ENCODE peak calls at places on chromosome 12, in six cellular contexts. One of them, this sample, is unnamed.
A peak's percentile ranks its signal among the peaks of the same experiment; 100 is the strongest.

GRCh38 chr12:110940933-110941332 is 20.6 kb upstream of the MYL2 start:
- DNase-seq in non-pigmented ciliary epithelial cell: no peak
- DNase-seq in activated CD8-positive, alpha-beta memory T cell treated with anti-CD3 and anti-CD28 coated beads, Interleukin-2, amount 50 U/mL, for 4 hours: no peak
- DNase-seq in kidney glomerular epithelial cell: no peak
- DNase-seq in EL: no peak
- DNase-seq in GM20000: no peak
- DNase-seq in this sample: no peak

GRCh38 chr12:46404733-46405132 is 32.2 kb upstream of the SLC38A2 start:
- DNase-seq in non-pigmented ciliary epithelial cell: no peak
- DNase-seq in activated CD8-positive, alpha-beta memory T cell treated with anti-CD3 and anti-CD28 coated beads, Interleukin-2, amount 50 U/mL, for 4 hours: no peak
- DNase-seq in kidney glomerular epithelial cell: no peak
- DNase-seq in EL: no peak
- DNase-seq in GM20000: no peak
- DNase-seq in this sample: no peak

GRCh38 chr12:96242597-96242996 is 48.4 kb downstream of the ELK3 start:
- DNase-seq in non-pigmented ciliary epithelial cell: no peak
- DNase-seq in activated CD8-positive, alpha-beta memory T cell treated with anti-CD3 and anti-CD28 coated beads, Interleukin-2, amount 50 U/mL, for 4 hours: no peak
- DNase-seq in kidney glomerular epithelial cell: no peak
- DNase-seq in EL: no peak
- DNase-seq in GM20000: no peak
- DNase-seq in this sample: no peak

GRCh38 chr12:79690156-79690605 is 583 bp downstream of the PAWR start:
- DNase-seq in non-pigmented ciliary epithelial cell: no peak
- DNase-seq in activated CD8-positive, alpha-beta memory T cell treated with anti-CD3 and anti-CD28 coated beads, Interleukin-2, amount 50 U/mL, for 4 hours: no peak
- DNase-seq in kidney glomerular epithelial cell: no peak
- DNase-seq in EL: peak; percentile 55
- DNase-seq in GM20000: no peak
- DNase-seq in this sample: peak; percentile 47

GRCh38 chr12:14239350-14239934 is 126.0 kb upstream of the ATF7IP start:
- DNase-seq in non-pigmented ciliary epithelial cell: no peak
- DNase-seq in activated CD8-positive, alpha-beta memory T cell treated with anti-CD3 and anti-CD28 coated beads, Interleukin-2, amount 50 U/mL, for 4 hours: peak; percentile 31
- DNase-seq in kidney glomerular epithelial cell: peak; percentile 32
- DNase-seq in EL: peak; percentile 58
- DNase-seq in GM20000: peak; percentile 51
- DNase-seq in this sample: peak; percentile 39

GRCh38 chr12:94779520-94779919 is 129.2 kb upstream of the TMCC3 start:
- DNase-seq in non-pigmented ciliary epithelial cell: peak; percentile 67
- DNase-seq in activated CD8-positive, alpha-beta memory T cell treated with anti-CD3 and anti-CD28 coated beads, Interleukin-2, amount 50 U/mL, for 4 hours: no peak
- DNase-seq in kidney glomerular epithelial cell: peak; percentile 97
- DNase-seq in EL: peak; percentile 81
- DNase-seq in GM20000: no peak
- DNase-seq in this sample: no peak

GRCh38 chr12:111335811-111336210 is 33.1 kb downstream of the PHETA1 start:
- DNase-seq in non-pigmented ciliary epithelial cell: no peak
- DNase-seq in activated CD8-positive, alpha-beta memory T cell treated with anti-CD3 and anti-CD28 coated beads, Interleukin-2, amount 50 U/mL, for 4 hours: no peak
- DNase-seq in kidney glomerular epithelial cell: no peak
- DNase-seq in EL: no peak
- DNase-seq in GM20000: no peak
- DNase-seq in this sample: no peak

GRCh38 chr12:111558107-111558376 is 41.1 kb downstream of the ATXN2 start:
- DNase-seq in non-pigmented ciliary epithelial cell: no peak
- DNase-seq in activated CD8-positive, alpha-beta memory T cell treated with anti-CD3 and anti-CD28 coated beads, Interleukin-2, amount 50 U/mL, for 4 hours: no peak
- DNase-seq in kidney glomerular epithelial cell: peak; percentile 22
- DNase-seq in EL: peak; percentile 29
- DNase-seq in GM20000: no peak
- DNase-seq in this sample: no peak

GRCh38 chr12:121484967-121485366 is 85.0 kb downstream of the RNF34 start:
- DNase-seq in non-pigmented ciliary epithelial cell: no peak
- DNase-seq in activated CD8-positive, alpha-beta memory T cell treated with anti-CD3 and anti-CD28 coated beads, Interleukin-2, amount 50 U/mL, for 4 hours: no peak
- DNase-seq in kidney glomerular epithelial cell: no peak
- DNase-seq in EL: no peak
- DNase-seq in GM20000: no peak
- DNase-seq in this sample: no peak

GRCh38 chr12:68358532-68359485 is 26.6 kb upstream of the MDM1 start:
- DNase-seq in non-pigmented ciliary epithelial cell: peak; percentile 53
- DNase-seq in activated CD8-positive, alpha-beta memory T cell treated with anti-CD3 and anti-CD28 coated beads, Interleukin-2, amount 50 U/mL, for 4 hours: peak; percentile 61
- DNase-seq in kidney glomerular epithelial cell: peak; percentile 85
- DNase-seq in EL: peak; percentile 81
- DNase-seq in GM20000: peak; percentile 37
- DNase-seq in this sample: peak; percentile 83

GRCh38 chr12:130813436-130813835 is 25.6 kb downstream of the STX2 start:
- DNase-seq in non-pigmented ciliary epithelial cell: no peak
- DNase-seq in activated CD8-positive, alpha-beta memory T cell treated with anti-CD3 and anti-CD28 coated beads, Interleukin-2, amount 50 U/mL, for 4 hours: no peak
- DNase-seq in kidney glomerular epithelial cell: no peak
- DNase-seq in EL: no peak
- DNase-seq in GM20000: no peak
- DNase-seq in this sample: no peak

GRCh38 chr12:28876423-28876822 is 272.7 kb upstream of the FAR2 start:
- DNase-seq in non-pigmented ciliary epithelial cell: no peak
- DNase-seq in activated CD8-positive, alpha-beta memory T cell treated with anti-CD3 and anti-CD28 coated beads, Interleukin-2, amount 50 U/mL, for 4 hours: no peak
- DNase-seq in kidney glomerular epithelial cell: no peak
- DNase-seq in EL: no peak
- DNase-seq in GM20000: no peak
- DNase-seq in this sample: peak; percentile 19

GRCh38 chr12:6765634-6766581 is at the start of gene PTMS:
- DNase-seq in non-pigmented ciliary epithelial cell: peak; percentile 73
- DNase-seq in activated CD8-positive, alpha-beta memory T cell treated with anti-CD3 and anti-CD28 coated beads, Interleukin-2, amount 50 U/mL, for 4 hours: no peak
- DNase-seq in kidney glomerular epithelial cell: peak; percentile 81
- DNase-seq in EL: peak; percentile 94
- DNase-seq in GM20000: peak; percentile 80
- DNase-seq in this sample: peak; percentile 53

GRCh38 chr12:76747245-76747644 is 16.7 kb upstream of the ZDHHC17 start:
- DNase-seq in non-pigmented ciliary epithelial cell: no peak
- DNase-seq in activated CD8-positive, alpha-beta memory T cell treated with anti-CD3 and anti-CD28 coated beads, Interleukin-2, amount 50 U/mL, for 4 hours: no peak
- DNase-seq in kidney glomerular epithelial cell: no peak
- DNase-seq in EL: no peak
- DNase-seq in GM20000: no peak
- DNase-seq in this sample: no peak

GRCh38 chr12:57223191-57224165 is 6.0 kb upstream of the SHMT2 start:
- DNase-seq in non-pigmented ciliary epithelial cell: no peak
- DNase-seq in activated CD8-positive, alpha-beta memory T cell treated with anti-CD3 and anti-CD28 coated beads, Interleukin-2, amount 50 U/mL, for 4 hours: no peak
- DNase-seq in kidney glomerular epithelial cell: no peak
- DNase-seq in EL: no peak
- DNase-seq in GM20000: no peak
- DNase-seq in this sample: no peak

GRCh38 chr12:52522346-52523011 is 2.3 kb upstream of the KRT5 start:
- DNase-seq in non-pigmented ciliary epithelial cell: no peak
- DNase-seq in activated CD8-positive, alpha-beta memory T cell treated with anti-CD3 and anti-CD28 coated beads, Interleukin-2, amount 50 U/mL, for 4 hours: no peak
- DNase-seq in kidney glomerular epithelial cell: no peak
- DNase-seq in EL: peak; percentile 23
- DNase-seq in GM20000: no peak
- DNase-seq in this sample: peak; percentile 78

GRCh38 chr12:110245278-110245868 is 35.7 kb upstream of the ATP2A2 start:
- DNase-seq in non-pigmented ciliary epithelial cell: no peak
- DNase-seq in activated CD8-positive, alpha-beta memory T cell treated with anti-CD3 and anti-CD28 coated beads, Interleukin-2, amount 50 U/mL, for 4 hours: peak; percentile 50
- DNase-seq in kidney glomerular epithelial cell: no peak
- DNase-seq in EL: peak; percentile 36
- DNase-seq in GM20000: peak; percentile 52
- DNase-seq in this sample: no peak

GRCh38 chr12:30678221-30678620 is 17.4 kb downstream of the IPO8 start:
- DNase-seq in non-pigmented ciliary epithelial cell: no peak
- DNase-seq in activated CD8-positive, alpha-beta memory T cell treated with anti-CD3 and anti-CD28 coated beads, Interleukin-2, amount 50 U/mL, for 4 hours: no peak
- DNase-seq in kidney glomerular epithelial cell: no peak
- DNase-seq in EL: no peak
- DNase-seq in GM20000: no peak
- DNase-seq in this sample: no peak

GRCh38 chr12:10067259-10067658 is 31.5 kb downstream of the CLEC1A start:
- DNase-seq in non-pigmented ciliary epithelial cell: no peak
- DNase-seq in activated CD8-positive, alpha-beta memory T cell treated with anti-CD3 and anti-CD28 coated beads, Interleukin-2, amount 50 U/mL, for 4 hours: no peak
- DNase-seq in kidney glomerular epithelial cell: no peak
- DNase-seq in EL: no peak
- DNase-seq in GM20000: no peak
- DNase-seq in this sample: no peak

GRCh38 chr12:27177716-27178115 is 66.4 kb upstream of the STK38L start:
- DNase-seq in non-pigmented ciliary epithelial cell: no peak
- DNase-seq in activated CD8-positive, alpha-beta memory T cell treated with anti-CD3 and anti-CD28 coated beads, Interleukin-2, amount 50 U/mL, for 4 hours: no peak
- DNase-seq in kidney glomerular epithelial cell: peak; percentile 39
- DNase-seq in EL: peak; percentile 48
- DNase-seq in GM20000: no peak
- DNase-seq in this sample: no peak

GRCh38 chr12:8455727-8456360 is at the start of gene CLEC6A:
- DNase-seq in non-pigmented ciliary epithelial cell: no peak
- DNase-seq in activated CD8-positive, alpha-beta memory T cell treated with anti-CD3 and anti-CD28 coated beads, Interleukin-2, amount 50 U/mL, for 4 hours: no peak
- DNase-seq in kidney glomerular epithelial cell: no peak
- DNase-seq in EL: no peak
- DNase-seq in GM20000: peak; percentile 7
- DNase-seq in this sample: no peak

GRCh38 chr12:19155981-19156734 is 26.6 kb downstream of the PLEKHA5 start:
- DNase-seq in non-pigmented ciliary epithelial cell: no peak
- DNase-seq in activated CD8-positive, alpha-beta memory T cell treated with anti-CD3 and anti-CD28 coated beads, Interleukin-2, amount 50 U/mL, for 4 hours: no peak
- DNase-seq in kidney glomerular epithelial cell: no peak
- DNase-seq in EL: no peak
- DNase-seq in GM20000: no peak
- DNase-seq in this sample: no peak

GRCh38 chr12:47192046-47192445 is 112.3 kb upstream of the AMIGO2 start:
- DNase-seq in non-pigmented ciliary epithelial cell: no peak
- DNase-seq in activated CD8-positive, alpha-beta memory T cell treated with anti-CD3 and anti-CD28 coated beads, Interleukin-2, amount 50 U/mL, for 4 hours: no peak
- DNase-seq in kidney glomerular epithelial cell: no peak
- DNase-seq in EL: no peak
- DNase-seq in GM20000: no peak
- DNase-seq in this sample: no peak

GRCh38 chr12:132471011-132471857 is 18.7 kb upstream of the FBRSL1 start:
- DNase-seq in non-pigmented ciliary epithelial cell: no peak
- DNase-seq in activated CD8-positive, alpha-beta memory T cell treated with anti-CD3 and anti-CD28 coated beads, Interleukin-2, amount 50 U/mL, for 4 hours: no peak
- DNase-seq in kidney glomerular epithelial cell: no peak
- DNase-seq in EL: no peak
- DNase-seq in GM20000: no peak
- DNase-seq in this sample: no peak

GRCh38 chr12:46843811-46844210 is 18.0 kb upstream of the SLC38A4 start:
- DNase-seq in non-pigmented ciliary epithelial cell: no peak
- DNase-seq in activated CD8-positive, alpha-beta memory T cell treated with anti-CD3 and anti-CD28 coated beads, Interleukin-2, amount 50 U/mL, for 4 hours: no peak
- DNase-seq in kidney glomerular epithelial cell: no peak
- DNase-seq in EL: no peak
- DNase-seq in GM20000: no peak
- DNase-seq in this sample: no peak

GRCh38 chr12:31225656-31226535 is 100.1 kb downstream of the SINHCAF start:
- DNase-seq in non-pigmented ciliary epithelial cell: no peak
- DNase-seq in activated CD8-positive, alpha-beta memory T cell treated with anti-CD3 and anti-CD28 coated beads, Interleukin-2, amount 50 U/mL, for 4 hours: no peak
- DNase-seq in kidney glomerular epithelial cell: no peak
- DNase-seq in EL: no peak
- DNase-seq in GM20000: no peak
- DNase-seq in this sample: no peak

GRCh38 chr12:124442281-124442680 is 125.1 kb downstream of the NCOR2 start:
- DNase-seq in non-pigmented ciliary epithelial cell: no peak
- DNase-seq in activated CD8-positive, alpha-beta memory T cell treated with anti-CD3 and anti-CD28 coated beads, Interleukin-2, amount 50 U/mL, for 4 hours: no peak
- DNase-seq in kidney glomerular epithelial cell: no peak
- DNase-seq in EL: no peak
- DNase-seq in GM20000: no peak
- DNase-seq in this sample: no peak

GRCh38 chr12:120115066-120115465 is 1.5 kb downstream of the RAB35 start:
- DNase-seq in non-pigmented ciliary epithelial cell: no peak
- DNase-seq in activated CD8-positive, alpha-beta memory T cell treated with anti-CD3 and anti-CD28 coated beads, Interleukin-2, amount 50 U/mL, for 4 hours: no peak
- DNase-seq in kidney glomerular epithelial cell: no peak
- DNase-seq in EL: no peak
- DNase-seq in GM20000: no peak
- DNase-seq in this sample: no peak

GRCh38 chr12:102833687-102834435 is 83.2 kb downstream of the PAH start:
- DNase-seq in non-pigmented ciliary epithelial cell: no peak
- DNase-seq in activated CD8-positive, alpha-beta memory T cell treated with anti-CD3 and anti-CD28 coated beads, Interleukin-2, amount 50 U/mL, for 4 hours: no peak
- DNase-seq in kidney glomerular epithelial cell: peak; percentile 21
- DNase-seq in EL: peak; percentile 7
- DNase-seq in GM20000: peak; percentile 10
- DNase-seq in this sample: no peak

GRCh38 chr12:5000204-5000603 is 43.5 kb upstream of the KCNA5 start:
- DNase-seq in non-pigmented ciliary epithelial cell: no peak
- DNase-seq in activated CD8-positive, alpha-beta memory T cell treated with anti-CD3 and anti-CD28 coated beads, Interleukin-2, amount 50 U/mL, for 4 hours: no peak
- DNase-seq in kidney glomerular epithelial cell: no peak
- DNase-seq in EL: no peak
- DNase-seq in GM20000: no peak
- DNase-seq in this sample: peak; percentile 10

GRCh38 chr12:108846320-108846719 is 11.1 kb downstream of the SSH1 start:
- DNase-seq in non-pigmented ciliary epithelial cell: no peak
- DNase-seq in activated CD8-positive, alpha-beta memory T cell treated with anti-CD3 and anti-CD28 coated beads, Interleukin-2, amount 50 U/mL, for 4 hours: no peak
- DNase-seq in kidney glomerular epithelial cell: no peak
- DNase-seq in EL: no peak
- DNase-seq in GM20000: no peak
- DNase-seq in this sample: no peak

GRCh38 chr12:106227641-106228319 is 20.0 kb downstream of the CKAP4 start:
- DNase-seq in non-pigmented ciliary epithelial cell: no peak
- DNase-seq in activated CD8-positive, alpha-beta memory T cell treated with anti-CD3 and anti-CD28 coated beads, Interleukin-2, amount 50 U/mL, for 4 hours: peak; percentile 66
- DNase-seq in kidney glomerular epithelial cell: no peak
- DNase-seq in EL: no peak
- DNase-seq in GM20000: no peak
- DNase-seq in this sample: no peak

GRCh38 chr12:58310368-58310767 is 369.0 kb downstream of the ATP23 start:
- DNase-seq in non-pigmented ciliary epithelial cell: peak; percentile 74
- DNase-seq in activated CD8-positive, alpha-beta memory T cell treated with anti-CD3 and anti-CD28 coated beads, Interleukin-2, amount 50 U/mL, for 4 hours: no peak
- DNase-seq in kidney glomerular epithelial cell: peak; percentile 77
- DNase-seq in EL: peak; percentile 73
- DNase-seq in GM20000: no peak
- DNase-seq in this sample: no peak

GRCh38 chr12:42473130-42473529 is 116.4 kb downstream of the PRICKLE1 start:
- DNase-seq in non-pigmented ciliary epithelial cell: no peak
- DNase-seq in activated CD8-positive, alpha-beta memory T cell treated with anti-CD3 and anti-CD28 coated beads, Interleukin-2, amount 50 U/mL, for 4 hours: no peak
- DNase-seq in kidney glomerular epithelial cell: peak; percentile 36
- DNase-seq in EL: peak; percentile 68
- DNase-seq in GM20000: no peak
- DNase-seq in this sample: no peak

This sample was measured in HT-29.